ENCODE peak calls at places on chromosomes 1 and 21, in nine cellular contexts. O is tibial nerve; J is RWPE1; E is body of pancreas; C is CD8-positive, alpha-beta T cell; W is IMR-90; B is ovary; D is Panc1; Z is breast epithelium. R is an unnamed sample.
A peak's percentile ranks its signal among the peaks of the same experiment; 100 is the strongest.

GRCh38 chr1:47181955-47182680 is 7.7 kb downstream of the PDZK1IP1 start:
- DNase-seq in O (no peak), W (peak; percentile 33), Z (no peak), B (no peak), E (no peak), D (no peak), J (peak; percentile 49), C (no peak), R (no peak)

GRCh38 chr1:21610989-21611388 is 58.2 kb downstream of the RAP1GAP start:
- DNase-seq in O (no peak), B (no peak), C (no peak), E (no peak), J (no peak), Z (no peak), W (no peak), D (no peak), R (no peak)

GRCh38 chr21:42469272-42469671 is 26.8 kb downstream of the RSPH1 start:
- DNase-seq in J (no peak), Z (no peak), B (no peak), E (no peak), C (no peak), W (no peak), O (no peak), D (no peak), R (no peak)

GRCh38 chr1:12595839-12596821 is 21.9 kb downstream of the DHRS3 start:
- DNase-seq in O (peak; percentile 71), D (no peak), B (peak; percentile 92), E (peak; percentile 78), J (peak; percentile 81), C (peak; percentile 31), Z (peak; percentile 91), W (peak; percentile 98), R (peak; percentile 94)

GRCh38 chr1:206687915-206688442 is 3.3 kb downstream of the MAPKAPK2 start:
- DNase-seq in W (peak; percentile 67), B (no peak), Z (no peak), O (no peak), E (no peak), J (no peak), D (no peak), C (no peak), R (no peak)

GRCh38 chr1:79128726-79129125 is 122.2 kb upstream of the ADGRL4 start:
- DNase-seq in W (peak; percentile 93), E (no peak), Z (no peak), D (peak; percentile 46), B (no peak), J (peak; percentile 36), C (no peak), O (no peak), R (no peak)

GRCh38 chr1:96524100-96524499 is 197.5 kb upstream of the PTBP2 start:
- DNase-seq in O (no peak), W (no peak), Z (no peak), B (no peak), E (no peak), C (no peak), J (no peak), D (no peak), R (no peak)

GRCh38 chr1:225655509-225656258 is 2.8 kb upstream of the ENAH start:
- DNase-seq in E (peak; percentile 71), D (peak; percentile 93), O (peak; percentile 57), B (peak; percentile 69), Z (no peak), W (peak; percentile 98), J (peak; percentile 94), C (no peak), R (peak; percentile 76)

GRCh38 chr1:93613895-93614294 is 67.7 kb downstream of the BCAR3 start:
- DNase-seq in Z (no peak), C (no peak), E (peak; percentile 66), J (no peak), B (peak; percentile 71), W (peak; percentile 65), O (peak; percentile 37), D (no peak), R (peak; percentile 61)

GRCh38 chr1:48869116-48869893 is 92.6 kb upstream of the BEND5 start:
- DNase-seq in B (no peak), E (no peak), W (no peak), C (no peak), D (no peak), O (no peak), J (peak; percentile 41), Z (no peak), R (no peak)

GRCh38 chr1:204891860-204892259 is 21.2 kb downstream of the NFASC start:
- DNase-seq in B (no peak), D (no peak), C (no peak), E (no peak), J (no peak), O (no peak), Z (no peak), W (no peak), R (no peak)
- H3K27ac ChIP-seq in B (no peak overlapping the region), D (no peak overlapping the region), C (no peak overlapping the region), E (no peak overlapping the region), J (no peak overlapping the region), O (no peak overlapping the region), Z (no peak overlapping the region), W (no peak overlapping the region), R (no peak overlapping the region)

GRCh38 chr1:188709146-188709545 is 1768.5 kb downstream of the BRINP3 start:
- DNase-seq in D (no peak), Z (no peak), W (no peak), O (no peak), J (no peak), E (no peak), B (no peak), C (no peak), R (no peak)

DNA sequence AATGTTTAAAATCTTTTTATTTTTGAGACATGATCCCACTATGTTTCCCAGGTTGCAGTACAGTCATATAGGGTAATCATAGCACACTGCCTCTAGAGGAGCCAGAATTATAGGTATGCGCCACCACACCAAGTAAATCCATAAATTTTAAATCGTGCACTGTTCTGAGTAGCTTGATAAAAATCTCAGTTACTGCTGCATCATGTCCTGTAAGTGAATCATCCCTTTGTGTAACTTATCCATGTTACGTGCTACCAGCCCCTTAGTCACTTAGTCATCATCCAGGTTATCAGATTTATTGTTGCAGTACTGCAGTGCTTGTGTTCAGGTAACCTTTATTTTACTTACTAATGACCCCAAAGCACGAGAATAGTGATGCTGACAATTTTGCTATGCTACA is 1770.9 kb downstream of the BRINP3 start:
- DNase-seq in D (peak; percentile 61), W (peak; percentile 89), C (no peak), O (no peak), J (peak; percentile 90), Z (no peak), B (no peak), E (no peak), R (no peak)
- TF ChIP-seq CTCF in D (peak; percentile 32), W (no peak), C (no peak), O (no peak), J (no peak), Z (no peak), B (no peak), E (no peak), R (no peak)

DNA sequence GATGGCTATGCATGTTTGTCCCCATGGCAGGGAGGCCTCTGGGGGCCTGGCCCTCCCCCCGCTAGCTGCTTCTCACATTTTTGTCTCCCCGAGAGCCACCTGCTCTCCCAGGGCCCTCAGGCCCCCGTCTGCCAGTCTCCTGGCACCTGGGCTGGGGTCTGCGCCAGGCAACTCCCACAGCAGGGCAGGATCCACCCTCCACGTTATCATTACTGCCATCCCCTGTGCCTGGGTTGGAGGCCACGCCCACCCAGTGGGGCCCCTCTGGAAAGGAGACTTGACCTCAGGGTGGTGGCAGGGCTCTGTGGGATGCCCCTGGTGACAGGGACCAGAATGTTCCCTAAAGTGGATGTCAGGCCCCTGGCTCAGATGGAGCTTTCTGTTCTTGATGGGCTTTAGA is 66.5 kb downstream of the SKI start:
- DNase-seq in C (no peak), E (no peak), J (no peak), O (no peak), B (no peak), D (no peak), Z (no peak), W (no peak), R (no peak)
- H3K27ac ChIP-seq in C (no peak overlapping the region), E (no peak overlapping the region), J (peak overlapping the region; percentile 97), O (peak overlapping the region; percentile 44), B (no peak overlapping the region), D (no peak overlapping the region), Z (peak overlapping the region; percentile 57), W (peak overlapping the region; percentile 53), R (peak overlapping the region; percentile 54)

DNA sequence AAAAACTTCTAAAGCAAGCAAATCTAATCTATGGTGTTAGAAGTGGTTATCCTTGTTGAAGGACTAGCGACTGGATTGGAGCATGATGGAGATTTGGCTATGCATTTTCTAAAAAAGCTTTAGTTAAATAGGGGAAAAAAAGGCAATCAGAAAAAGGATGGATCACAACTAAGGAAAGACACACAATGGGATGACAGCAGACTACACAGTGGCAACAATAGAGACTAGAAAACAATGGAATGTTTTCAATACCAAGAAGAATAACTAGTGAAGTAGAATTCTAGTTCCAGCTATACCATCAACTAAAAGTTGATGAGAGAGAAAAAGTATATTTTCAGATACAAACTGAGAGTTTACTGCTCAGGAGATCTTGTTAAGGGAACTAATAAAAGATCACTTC is 605.8 kb downstream of the PTPRU start:
- DNase-seq in Z (no peak), O (no peak), J (no peak), E (no peak), W (no peak), C (no peak), D (no peak), B (no peak), R (no peak)
- TF ChIP-seq CTCF in Z (no peak), O (no peak), J (no peak), E (no peak), W (no peak), C (no peak), D (no peak), B (no peak), R (no peak)

GRCh38 chr1:244171241-244171985 is 120.3 kb downstream of the ZBTB18 start:
- DNase-seq in Z (no peak), B (no peak), W (no peak), J (no peak), D (no peak), C (no peak), E (peak; percentile 62), O (no peak), R (no peak)

GRCh38 chr1:244173240-244173639 is 122.2 kb downstream of the ZBTB18 start:
- DNase-seq in J (no peak), D (no peak), O (no peak), E (no peak), B (no peak), Z (no peak), W (no peak), C (no peak), R (no peak)

GRCh38 chr1:244174922-244175521 is 123.9 kb downstream of the ZBTB18 start:
- DNase-seq in D (no peak), O (no peak), Z (no peak), W (no peak), B (no peak), C (no peak), E (no peak), J (no peak), R (no peak)

GRCh38 chr1:244176201-244176600 is 125.1 kb downstream of the ZBTB18 start:
- DNase-seq in B (no peak), D (no peak), E (no peak), O (no peak), C (no peak), Z (no peak), W (no peak), J (no peak), R (no peak)

GRCh38 chr1:244173765-244174164 is 122.7 kb downstream of the ZBTB18 start:
- DNase-seq in D (no peak), O (no peak), B (no peak), E (no peak), J (no peak), C (no peak), W (no peak), Z (no peak), R (no peak)
- H3K27ac ChIP-seq in D (no peak overlapping the region), O (no peak overlapping the region), B (no peak overlapping the region), E (no peak overlapping the region), J (no peak overlapping the region), C (no peak overlapping the region), W (no peak overlapping the region), Z (no peak overlapping the region), R (no peak overlapping the region)

GRCh38 chr1:63935148-63935547 is 161.3 kb downstream of the ROR1 start:
- DNase-seq in E (peak; percentile 61), Z (no peak), W (no peak), B (no peak), C (no peak), J (peak; percentile 11), O (no peak), D (no peak), R (no peak)
- TF ChIP-seq CTCF in E (no peak), Z (peak; percentile 10), W (no peak), B (no peak), C (no peak), J (no peak), O (no peak), D (peak; percentile 60), R (peak; percentile 36)